ENCODE peak calls at places on chromosome 14, in four cellular contexts. Z is aorta, U is OCI-LY7, K is A549. J is an unnamed sample.

GRCh38 chr14:69620211-69620611 is 8.8 kb downstream of the SUSD6 start:
- DNase-seq in Z (no peak), U (no peak), K (no peak), J (no peak)

GRCh38 chr14:54815016-54815415 is 87.6 kb downstream of the GCH1 start:
- DNase-seq in Z (peak), U (no peak), K (no peak), J (no peak)

GRCh38 chr14:105387530-105387922 is 10.8 kb upstream of the TEX22 start:
- DNase-seq in Z (peak), U (no peak), K (no peak), J (no peak)

GRCh38 chr14:68210729-68211299 is 391.2 kb downstream of the RAD51B start:
- DNase-seq in Z (no peak), U (peak), K (no peak), J (no peak)

GRCh38 chr14:26984318-26985177 is 386.7 kb upstream of the NOVA1 start:
- DNase-seq in Z (peak), U (peak), K (no peak), J (peak)

GRCh38 chr14:62301911-62302310 is 539.7 kb downstream of the SNAPC1 start:
- DNase-seq in Z (no peak), U (no peak), K (no peak), J (no peak)

GRCh38 chr14:26966942-26967341 is 369.1 kb upstream of the NOVA1 start:
- DNase-seq in Z (no peak), U (no peak), K (no peak), J (no peak)

GRCh38 chr14:74860899-74861733 is 14.8 kb downstream of the PROX2 start:
- DNase-seq in Z (peak), U (peak), K (peak), J (peak)

GRCh38 chr14:76780875-76781647 is 19.8 kb downstream of the VASH1 start:
- DNase-seq in Z (peak), U (no peak), K (no peak), J (no peak)

GRCh38 chr14:23559010-23559920 is 3.2 kb downstream of the THTPA start:
- DNase-seq in Z (no peak), U (peak), K (peak), J (no peak)

GRCh38 chr14:61609143-61609851 is 86.0 kb upstream of the HIF1A start:
- DNase-seq in Z (no peak), U (no peak), K (no peak), J (no peak)

GRCh38 chr14:61875483-61875882 is 113.3 kb downstream of the SNAPC1 start:
- DNase-seq in Z (no peak), U (no peak), K (no peak), J (no peak)

GRCh38 chr14:88422919-88423318 is 37.5 kb downstream of the SPATA7 start:
- DNase-seq in Z (no peak), U (no peak), K (no peak), J (no peak)

GRCh38 chr14:23149745-23150144 is 30.7 kb upstream of the CEBPE start:
- DNase-seq in Z (no peak), U (no peak), K (no peak), J (no peak)

GRCh38 chr14:60657609-60657983 is 8.3 kb upstream of the SIX1 start:
- DNase-seq in Z (no peak), U (peak), K (no peak), J (no peak)

GRCh38 chr14:63897706-63898105 is 44.9 kb downstream of the SYNE2 start:
- DNase-seq in Z (no peak), U (no peak), K (no peak), J (no peak)

GRCh38 chr14:95452176-95452889 is 64.1 kb downstream of the SYNE3 start:
- DNase-seq in Z (no peak), U (peak), K (peak), J (no peak)

GRCh38 chr14:66405158-66405557 is 81.0 kb upstream of the CCDC196 start:
- DNase-seq in Z (no peak), U (no peak), K (no peak), J (no peak)

GRCh38 chr14:32259368-32260013 is 56.4 kb upstream of the RNU6-8 start:
- DNase-seq in Z (no peak), U (no peak), K (peak), J (no peak)

GRCh38 chr14:99554184-99554583 is 49.8 kb downstream of the CCDC85C start:
- DNase-seq in Z (no peak), U (no peak), K (no peak), J (no peak)

GRCh38 chr14:23076785-23077408 is 18.0 kb downstream of the ACIN1 start:
- DNase-seq in Z (no peak), U (peak), K (no peak), J (no peak)

GRCh38 chr14:94310248-94310647 is 12.9 kb downstream of the SERPINA6 start:
- DNase-seq in Z (no peak), U (no peak), K (no peak), J (no peak)

GRCh38 chr14:91931478-91932088 is 15.9 kb downstream of the FBLN5 start:
- DNase-seq in Z (no peak), U (no peak), K (no peak), J (no peak)

GRCh38 chr14:106879241-106879640 is 1352.9 kb downstream of the TMEM121 start:
- DNase-seq in Z (peak), U (peak), K (peak), J (no peak)

GRCh38 chr14:63952933-63953437 is 100.2 kb downstream of the SYNE2 start:
- DNase-seq in Z (no peak), U (no peak), K (no peak), J (no peak)

GRCh38 chr14:74577948-74578275 is 34.1 kb downstream of the LTBP2 start:
- DNase-seq in Z (peak), U (no peak), K (no peak), J (no peak)

GRCh38 chr14:39087493-39087892 is 15.5 kb downstream of the SEC23A start:
- DNase-seq in Z (no peak), U (no peak), K (no peak), J (no peak)

GRCh38 chr14:23121401-23121800 is 2.3 kb upstream of the CEBPE start:
- DNase-seq in Z (peak), U (peak), K (no peak), J (peak)

GRCh38 chr14:77212933-77213656 is 31.5 kb downstream of the TMEM63C start:
- DNase-seq in Z (no peak), U (peak), K (peak), J (no peak)

GRCh38 chr14:94756310-94756709 is 13.6 kb downstream of the GSC start:
- DNase-seq in Z (no peak), U (no peak), K (no peak), J (no peak)

GRCh38 chr14:104140463-104141331 is 2.3 kb downstream of the KIF26A start:
- DNase-seq in Z (peak), U (no peak), K (no peak), J (no peak)

GRCh38 chr14:73721101-73721821 is 7.1 kb upstream of the PNMA1 start:
- DNase-seq in Z (no peak), U (no peak), K (no peak), J (no peak)

GRCh38 chr14:68361231-68361630 is 431.6 kb downstream of the ZFP36L1 start:
- DNase-seq in Z (no peak), U (no peak), K (no peak), J (no peak)

GRCh38 chr14:61076531-61076930 is 95.5 kb downstream of the SLC38A6 start:
- DNase-seq in Z (no peak), U (peak), K (no peak), J (no peak)

GRCh38 chr14:65234752-65235361 is 132.5 kb upstream of the MAX start:
- DNase-seq in Z (no peak), U (no peak), K (no peak), J (no peak)

GRCh38 chr14:24298892-24299254 is 707 bp downstream of the DHRS1 start:
- DNase-seq in Z (no peak), U (no peak), K (peak), J (no peak)

GRCh38 chr14:58638231-58639205 is 756 bp downstream of the DACT1 start:
- DNase-seq in Z (peak), U (no peak), K (no peak), J (no peak)

GRCh38 chr14:58635041-58635440 is 2.7 kb upstream of the DACT1 start:
- DNase-seq in Z (no peak), U (no peak), K (no peak), J (no peak)

GRCh38 chr14:58636129-58636528 is 1.6 kb upstream of the DACT1 start:
- DNase-seq in Z (no peak), U (no peak), K (no peak), J (no peak)

GRCh38 chr14:58637391-58638230 is at the start of gene DACT1:
- DNase-seq in Z (peak), U (no peak), K (peak), J (peak)

DNA sequence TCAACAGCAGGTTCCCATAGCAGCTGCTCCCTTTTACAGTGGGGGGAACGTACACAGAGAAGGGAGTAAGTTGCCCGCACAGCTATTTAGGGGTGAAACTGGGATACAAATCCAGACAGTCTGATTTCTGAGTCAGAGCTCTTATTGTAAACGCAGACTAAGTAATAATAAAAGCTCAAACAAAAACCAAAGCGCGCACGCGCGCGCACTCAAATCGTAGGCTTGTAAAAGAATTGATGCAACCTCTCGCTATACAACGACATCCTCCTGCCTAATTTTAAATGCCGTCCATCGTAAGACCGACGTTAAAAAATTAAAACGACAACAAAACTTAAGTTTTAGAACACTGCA is 747 bp upstream of the DACT1 start:
- DNase-seq in Z (peak), U (no peak), K (no peak), J (no peak)
- H3K27ac ChIP-seq in Z (peak), U (no peak), K (peak), J (peak)

GRCh38 chr14:29926228-29926627 is 1.4 kb downstream of the PRKD1 start:
- DNase-seq in Z (no peak), U (no peak), K (no peak), J (no peak)
- H3K4me3 ChIP-seq in Z (peak), U (no peak), K (peak), J (peak)

GRCh38 chr14:71618047-71618446 is 314.2 kb upstream of the RGS6 start:
- DNase-seq in Z (no peak), U (no peak), K (no peak), J (no peak)
- H3K27ac ChIP-seq in Z (no peak), U (no peak), K (no peak), J (no peak)

GRCh38 chr14:102955636-102956035 is 33.2 kb downstream of the AMN start:
- DNase-seq in Z (no peak), U (no peak), K (no peak), J (no peak)

GRCh38 chr14:102958461-102958860 is 36.0 kb downstream of the AMN start:
- DNase-seq in Z (no peak), U (no peak), K (no peak), J (no peak)

GRCh38 chr14:102954081-102954789 is 31.8 kb downstream of the AMN start:
- DNase-seq in Z (peak), U (no peak), K (no peak), J (no peak)

GRCh38 chr14:102953100-102953499 is 30.6 kb downstream of the AMN start:
- DNase-seq in Z (peak), U (no peak), K (no peak), J (no peak)

GRCh38 chr14:102957222-102957621 is 34.8 kb downstream of the AMN start:
- DNase-seq in Z (peak), U (no peak), K (no peak), J (no peak)
- H3K4me3 ChIP-seq in Z (no peak), U (no peak), K (no peak), J (no peak)